ENCODE peak calls at places on chromosomes 13 and 19, in ten cellular contexts. C is upper lobe of right lung; H is DND-41; B is fibroblast of lung; T is cardiac muscle cell; J is CD8-positive, alpha-beta memory T cell; Q is T-helper 17 cell; I is AG04450; K is stomach; X is CD4-positive, alpha-beta T cell. G is an unnamed sample. For H3K9me3, the result is how much of the 10 kb centered on the place peaks cover.

GRCh38 chr13:76829572-76830327 is 56.5 kb downstream of the KCTD12 start:
- DNase-seq in B (no peak), J (no peak), Q (no peak), H (no peak), C (no peak), I (no peak), T (peak), X (no peak), K (peak), G (no peak)

GRCh38 chr13:49711218-49711863 is 20.1 kb upstream of the EBPL start:
- DNase-seq in B (peak), Q (no peak), K (no peak), T (peak), H (no peak), C (no peak), J (no peak), X (no peak), I (peak), G (no peak)

GRCh38 chr13:27194895-27195764 is 23.5 kb upstream of the USP12 start:
- DNase-seq in T (peak), J (no peak), Q (no peak), C (no peak), H (no peak), K (no peak), B (peak), I (no peak), X (no peak), G (no peak)

GRCh38 chr13:46580362-46580839 is 27.4 kb downstream of the LRCH1 start:
- DNase-seq in H (no peak), J (no peak), B (no peak), C (no peak), K (no peak), X (no peak), T (no peak), Q (no peak), I (no peak), G (no peak)

GRCh38 chr19:10544753-10545251 is 1.1 kb downstream of the ATG4D start:
- DNase-seq in K (no peak), X (no peak), Q (no peak), B (no peak), H (no peak), C (no peak), T (no peak), I (no peak), J (no peak), G (no peak)

GRCh38 chr13:29260684-29261083 is 334.8 kb downstream of the SLC7A1 start:
- DNase-seq in J (no peak), T (no peak), C (no peak), Q (no peak), X (no peak), B (no peak), K (no peak), H (no peak), I (no peak), G (no peak)

GRCh38 chr13:77028202-77028601 is 1.2 kb upstream of the FBXL3 start:
- DNase-seq in X (no peak), T (peak), J (no peak), B (peak), Q (no peak), H (no peak), I (no peak), K (no peak), C (no peak), G (no peak)

GRCh38 chr19:2337329-2337707 is 8.8 kb downstream of the SPPL2B start:
- DNase-seq in X (no peak), T (peak), J (no peak), K (no peak), B (peak), H (peak), I (no peak), C (no peak), Q (no peak), G (no peak)

GRCh38 chr19:18719541-18719940 is 36.1 kb downstream of the CRTC1 start:
- DNase-seq in X (no peak), C (no peak), I (no peak), H (no peak), Q (no peak), B (no peak), K (no peak), T (no peak), J (no peak), G (no peak)

GRCh38 chr19:16449330-16449961 is 22.3 kb downstream of the EPS15L1 start:
- DNase-seq in H (no peak), T (no peak), I (no peak), C (no peak), B (peak), Q (no peak), J (peak), X (no peak), K (no peak), G (peak)

GRCh38 chr13:101875717-101876393 is 423.4 kb downstream of the ITGBL1 start:
- DNase-seq in Q (no peak), B (peak), T (peak), X (no peak), C (no peak), I (peak), H (no peak), K (no peak), J (no peak), G (no peak)

GRCh38 chr13:80012281-80012680 is 328.6 kb downstream of the SPRY2 start:
- DNase-seq in Q (no peak), H (no peak), I (no peak), B (no peak), X (no peak), K (no peak), C (no peak), T (peak), J (no peak), G (no peak)

GRCh38 chr19:20969498-20969897 is 46.4 kb downstream of the ZNF85 start:
- DNase-seq in K (no peak), J (no peak), C (no peak), X (no peak), T (no peak), Q (no peak), I (no peak), B (no peak), H (no peak), G (no peak)

GRCh38 chr19:46791944-46792343 is 3.5 kb upstream of the SLC1A5 start:
- DNase-seq in T (no peak), H (peak), C (no peak), B (no peak), Q (no peak), K (no peak), J (no peak), I (no peak), X (peak), G (no peak)

GRCh38 chr19:46951236-46951986 is 68.2 kb upstream of the NPAS1 start:
- DNase-seq in X (no peak), I (no peak), K (no peak), J (no peak), T (no peak), H (no peak), C (no peak), B (peak), Q (no peak), G (no peak)

GRCh38 chr13:80658705-80659104 is 317.8 kb upstream of the SPRY2 start:
- DNase-seq in I (no peak), J (no peak), K (no peak), H (no peak), Q (no peak), B (no peak), C (no peak), X (no peak), T (no peak), G (no peak)

GRCh38 chr13:50389726-50390125 is 374.5 kb downstream of the KCNRG start:
- DNase-seq in X (no peak), B (peak), C (no peak), K (no peak), J (no peak), H (no peak), Q (no peak), T (no peak), I (no peak), G (no peak)

GRCh38 chr13:83150616-83151307 is 731.5 kb downstream of the SLITRK1 start:
- DNase-seq in K (no peak), X (no peak), B (peak), J (no peak), H (no peak), C (no peak), T (peak), I (no peak), Q (no peak), G (no peak)

GRCh38 chr19:5547881-5548280 is 19.9 kb downstream of the TINCR start:
- DNase-seq in C (no peak), I (peak), J (no peak), Q (no peak), T (peak), H (peak), B (peak), K (peak), X (no peak), G (peak)

GRCh38 chr19:48628486-48629296 is 8.5 kb downstream of the DBP start:
- DNase-seq in H (peak), Q (no peak), I (no peak), K (no peak), J (no peak), X (no peak), B (no peak), C (peak), T (no peak), G (no peak)

GRCh38 chr19:38685666-38686529 is 38.4 kb downstream of the ACTN4 start:
- DNase-seq in Q (no peak), I (no peak), C (no peak), T (peak), J (no peak), K (no peak), H (no peak), X (no peak), B (peak), G (peak)

GRCh38 chr19:51687791-51688664 is 5.1 kb upstream of the SPACA6 start:
- DNase-seq in K (peak), B (peak), C (no peak), Q (no peak), I (no peak), J (no peak), H (no peak), X (no peak), T (peak), G (no peak)

GRCh38 chr19:45643024-45643926 is 4.1 kb upstream of the EML2 start:
- DNase-seq in H (peak), Q (peak), I (peak), T (peak), K (peak), C (peak), X (peak), J (peak), B (peak), G (peak)

GRCh38 chr13:28449826-28450773 is 44.8 kb downstream of the FLT1 start:
- DNase-seq in B (no peak), X (no peak), Q (no peak), C (no peak), J (no peak), T (no peak), K (no peak), H (no peak), I (no peak), G (no peak)

GRCh38 chr13:59747529-59747928 is 416.2 kb downstream of the DIAPH3 start:
- DNase-seq in H (no peak), I (no peak), T (no peak), Q (no peak), K (no peak), J (no peak), C (no peak), X (no peak), B (no peak), G (no peak)

GRCh38 chr19:12840091-12841079 is 2.1 kb downstream of the MAST1 start:
- DNase-seq in J (peak), H (peak), T (peak), K (peak), B (peak), I (no peak), X (no peak), Q (no peak), C (peak), G (peak)

GRCh38 chr13:78862460-78862859 is 203.5 kb upstream of the OBI1 start:
- DNase-seq in C (no peak), J (no peak), I (no peak), T (no peak), K (no peak), H (no peak), X (no peak), Q (no peak), B (no peak), G (no peak)

GRCh38 chr19:27684293-27684692 is 1528.7 kb downstream of the UQCRFS1 start:
- DNase-seq in C (no peak), H (no peak), K (no peak), Q (no peak), I (no peak), T (no peak), J (no peak), X (no peak), B (no peak), G (no peak)

GRCh38 chr19:27679399-27679798 is 1533.6 kb downstream of the UQCRFS1 start:
- DNase-seq in B (no peak), X (no peak), K (no peak), C (no peak), I (no peak), Q (no peak), H (no peak), T (no peak), J (no peak), G (no peak)

GRCh38 chr19:27679905-27680304 is 1533.0 kb downstream of the UQCRFS1 start:
- DNase-seq in I (no peak), K (no peak), Q (no peak), H (no peak), C (no peak), X (no peak), B (no peak), T (no peak), J (no peak), G (no peak)

GRCh38 chr19:27676877-27677276 is 1536.1 kb downstream of the UQCRFS1 start:
- DNase-seq in J (no peak), T (no peak), I (no peak), B (no peak), K (no peak), Q (no peak), H (no peak), X (no peak), C (no peak), G (no peak)

GRCh38 chr19:27681972-27682371 is 1531.0 kb downstream of the UQCRFS1 start:
- DNase-seq in X (no peak), K (no peak), B (no peak), H (no peak), J (no peak), I (no peak), C (no peak), Q (no peak), T (no peak), G (no peak)
- H3K9me3 ChIP-seq in X (under half), K (half or more), B (under half), H (under half), J (under half), I (under half), C (under half), Q (under half), T (under half), G (under half)

DNA sequence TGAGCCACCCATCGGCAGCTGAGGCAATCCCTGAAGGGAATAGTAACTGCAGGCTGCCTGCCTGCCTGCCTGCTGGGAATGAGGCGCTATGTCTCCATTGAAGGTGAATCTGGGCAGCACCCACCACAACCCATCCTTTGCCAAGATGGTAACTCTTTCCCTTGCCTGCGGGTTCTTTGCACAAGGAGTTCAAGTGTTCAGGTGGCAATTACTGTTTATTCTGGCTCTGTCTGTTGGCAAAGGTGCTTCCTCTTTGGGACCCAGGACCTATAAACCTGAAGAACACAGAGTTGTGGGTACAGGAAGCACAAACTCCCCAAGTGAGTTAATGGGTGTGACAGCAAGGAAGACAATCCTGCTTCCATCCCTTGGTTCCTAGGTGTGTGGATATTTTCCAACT is 448.1 kb upstream of the ZNF507 start:
- DNase-seq in K (no peak), J (no peak), C (no peak), X (no peak), H (no peak), T (no peak), B (no peak), I (no peak), Q (no peak), G (no peak)
- H3K9me3 ChIP-seq in K (under half), J (under half), C (under half), X (under half), H (under half), T (under half), B (under half), I (under half), Q (under half), G (under half)

GRCh38 chr19:49871349-49871985 is 4.1 kb upstream of the PNKP start:
- DNase-seq in Q (no peak), C (no peak), H (no peak), J (peak), K (no peak), T (no peak), B (no peak), I (no peak), X (no peak), G (no peak)

GRCh38 chr19:49869484-49870308 is 2.3 kb upstream of the PNKP start:
- DNase-seq in H (peak), B (peak), K (peak), T (peak), X (peak), C (peak), J (peak), I (peak), Q (peak), G (peak)

GRCh38 chr19:49869009-49869483 is 1.7 kb upstream of the PNKP start:
- DNase-seq in T (no peak), X (no peak), B (no peak), I (no peak), C (peak), H (no peak), Q (no peak), J (no peak), K (no peak), G (no peak)

GRCh38 chr19:49872245-49873148 is 4.7 kb downstream of the AKT1S1 start:
- DNase-seq in Q (no peak), X (no peak), K (no peak), B (no peak), H (no peak), C (no peak), T (no peak), I (no peak), J (no peak), G (no peak)

GRCh38 chr19:49870309-49870901 is 3.0 kb upstream of the PNKP start:
- DNase-seq in Q (no peak), H (no peak), B (no peak), J (peak), I (no peak), X (no peak), T (no peak), K (no peak), C (no peak), G (no peak)
- H3K9me3 ChIP-seq in Q (under half), H (under half), B (under half), J (under half), I (under half), X (under half), T (under half), K (under half), C (under half), G (under half)

GRCh38 chr19:27759896-27760295 is 1453.1 kb downstream of the UQCRFS1 start:
- DNase-seq in B (no peak), J (no peak), H (no peak), I (no peak), X (no peak), Q (no peak), C (no peak), K (no peak), T (no peak), G (no peak)
- H3K9me3 ChIP-seq in B (under half), J (under half), H (under half), I (under half), X (under half), Q (under half), C (under half), K (half or more), T (under half), G (under half)

DNA sequence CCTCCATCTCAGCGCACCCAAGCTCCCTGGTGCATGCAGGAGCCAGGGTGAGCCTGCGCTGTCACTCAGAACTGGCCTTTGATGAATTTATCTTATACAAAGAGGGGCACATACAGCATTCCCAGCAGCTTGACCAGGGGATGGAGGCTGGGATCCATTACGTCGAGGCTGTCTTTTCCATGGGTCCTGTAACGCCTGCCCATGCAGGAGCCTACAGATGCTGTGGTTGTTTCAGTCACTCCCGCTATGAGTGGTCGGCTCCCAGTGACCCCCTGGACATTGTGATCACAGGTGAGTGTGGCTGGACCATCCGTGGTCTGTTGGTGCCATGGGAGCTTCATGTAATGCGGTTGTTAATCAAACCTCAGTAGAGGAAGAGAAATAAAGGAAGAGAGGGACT is 33.0 kb downstream of the LAIR2 start:
- DNase-seq in X (no peak), J (no peak), B (no peak), T (no peak), K (no peak), C (no peak), H (no peak), I (no peak), Q (no peak), G (no peak)
- H3K9me3 ChIP-seq in X (under half), J (under half), B (under half), T (under half), K (under half), C (under half), H (under half), I (under half), Q (under half), G (under half)

DNA sequence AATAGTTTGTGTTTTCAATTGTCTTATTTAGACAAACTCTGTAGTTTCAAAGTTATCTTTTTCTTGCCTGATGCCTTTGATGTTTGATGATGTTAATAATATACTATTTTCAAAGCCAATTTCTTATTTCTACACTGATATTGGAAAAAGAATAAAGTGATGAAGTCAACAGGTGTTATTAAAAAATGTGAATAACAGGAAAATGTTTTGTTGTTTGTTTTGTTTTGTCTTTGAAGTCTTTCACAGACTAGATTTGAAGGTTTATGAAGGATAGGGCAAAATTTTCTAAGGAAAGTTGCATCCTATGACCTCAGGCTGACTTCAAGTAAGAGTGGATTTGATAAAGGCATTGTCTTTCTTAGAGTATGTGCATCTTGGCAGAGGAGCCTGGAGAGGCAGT is 31.2 kb downstream of the ZNF790 start:
- DNase-seq in B (no peak), C (no peak), T (no peak), X (no peak), I (no peak), K (no peak), H (no peak), Q (no peak), J (no peak), G (no peak)
- H3K9me3 ChIP-seq in B (under half), C (half or more), T (under half), X (half or more), I (under half), K (half or more), H (under half), Q (under half), J (half or more), G (under half)

G was measured in MM.1S.